ENCODE peak calls at places on chromosomes 1 and 21, in five cellular contexts. One of them, this sample, is unnamed.

GRCh38 chr21:23799376-23799775 is 1807.9 kb downstream of the MRPL39 start:
- DNase-seq in T-helper 2 cell: no peak
- DNase-seq in pons: no peak
- DNase-seq in cardiac fibroblast: no peak
- DNase-seq in globus pallidus: no peak
- DNase-seq in this sample: no peak

GRCh38 chr1:186735463-186735862 is 55.2 kb upstream of the PTGS2 start:
- DNase-seq in T-helper 2 cell: no peak
- DNase-seq in pons: no peak
- DNase-seq in cardiac fibroblast: no peak
- DNase-seq in globus pallidus: no peak
- DNase-seq in this sample: no peak

GRCh38 chr1:79614762-79615161 is 608.2 kb upstream of the ADGRL4 start:
- DNase-seq in T-helper 2 cell: no peak
- DNase-seq in pons: no peak
- DNase-seq in cardiac fibroblast: peak; percentile 12
- DNase-seq in globus pallidus: no peak
- DNase-seq in this sample: no peak

GRCh38 chr1:245718951-245719350 is 564.2 kb downstream of the KIF26B start:
- DNase-seq in T-helper 2 cell: no peak
- DNase-seq in pons: no peak
- DNase-seq in cardiac fibroblast: no peak
- DNase-seq in globus pallidus: no peak
- DNase-seq in this sample: no peak

GRCh38 chr1:46533179-46533864 is 18.1 kb downstream of the KNCN start:
- DNase-seq in T-helper 2 cell: peak; percentile 75
- DNase-seq in pons: no peak
- DNase-seq in cardiac fibroblast: peak; percentile 56
- DNase-seq in globus pallidus: peak; percentile 19
- DNase-seq in this sample: no peak

GRCh38 chr1:167651161-167651693 is 21.2 kb downstream of the RCSD1 start:
- DNase-seq in T-helper 2 cell: no peak
- DNase-seq in pons: no peak
- DNase-seq in cardiac fibroblast: no peak
- DNase-seq in globus pallidus: no peak
- DNase-seq in this sample: no peak

GRCh38 chr1:236888903-236889302 is 93.8 kb downstream of the MTR start:
- DNase-seq in T-helper 2 cell: no peak
- DNase-seq in pons: no peak
- DNase-seq in cardiac fibroblast: peak; percentile 22
- DNase-seq in globus pallidus: no peak
- DNase-seq in this sample: no peak

GRCh38 chr1:218027152-218027551 is 257.9 kb upstream of the RRP15 start:
- DNase-seq in T-helper 2 cell: no peak
- DNase-seq in pons: no peak
- DNase-seq in cardiac fibroblast: no peak
- DNase-seq in globus pallidus: no peak
- DNase-seq in this sample: no peak

GRCh38 chr21:14251336-14251735 is 35.4 kb downstream of the RBM11 start:
- DNase-seq in T-helper 2 cell: no peak
- DNase-seq in pons: peak; percentile 72
- DNase-seq in cardiac fibroblast: no peak
- DNase-seq in globus pallidus: peak; percentile 30
- DNase-seq in this sample: no peak

GRCh38 chr1:156821801-156822200 is 5.2 kb upstream of the SH2D2A start:
- DNase-seq in T-helper 2 cell: peak; percentile 66
- DNase-seq in pons: no peak
- DNase-seq in cardiac fibroblast: peak; percentile 39
- DNase-seq in globus pallidus: no peak
- DNase-seq in this sample: no peak

GRCh38 chr1:86988835-86989234 is 74.4 kb downstream of the HS2ST1 start:
- DNase-seq in T-helper 2 cell: no peak
- DNase-seq in pons: no peak
- DNase-seq in cardiac fibroblast: no peak
- DNase-seq in globus pallidus: no peak
- DNase-seq in this sample: no peak

GRCh38 chr1:81313289-81313688 is 487.4 kb upstream of the ADGRL2 start:
- DNase-seq in T-helper 2 cell: no peak
- DNase-seq in pons: no peak
- DNase-seq in cardiac fibroblast: no peak
- DNase-seq in globus pallidus: no peak
- DNase-seq in this sample: no peak

GRCh38 chr1:4331371-4332163 is 322.8 kb upstream of the AJAP1 start:
- DNase-seq in T-helper 2 cell: no peak
- DNase-seq in pons: no peak
- DNase-seq in cardiac fibroblast: no peak
- DNase-seq in globus pallidus: no peak
- DNase-seq in this sample: no peak

GRCh38 chr1:85578321-85579295 is 2.0 kb upstream of the CCN1 start:
- DNase-seq in T-helper 2 cell: no peak
- DNase-seq in pons: no peak
- DNase-seq in cardiac fibroblast: peak; percentile 98
- DNase-seq in globus pallidus: no peak
- DNase-seq in this sample: no peak

GRCh38 chr1:182484531-182485257 is 34.7 kb downstream of the RGSL1 start:
- DNase-seq in T-helper 2 cell: peak; percentile 13
- DNase-seq in pons: no peak
- DNase-seq in cardiac fibroblast: no peak
- DNase-seq in globus pallidus: no peak
- DNase-seq in this sample: peak; percentile 62

GRCh38 chr1:13947658-13948057 is 247.7 kb downstream of the PRDM2 start:
- DNase-seq in T-helper 2 cell: no peak
- DNase-seq in pons: no peak
- DNase-seq in cardiac fibroblast: no peak
- DNase-seq in globus pallidus: no peak
- DNase-seq in this sample: no peak

GRCh38 chr1:96306809-96307208 is 414.8 kb upstream of the PTBP2 start:
- DNase-seq in T-helper 2 cell: no peak
- DNase-seq in pons: no peak
- DNase-seq in cardiac fibroblast: peak; percentile 58
- DNase-seq in globus pallidus: no peak
- DNase-seq in this sample: no peak

GRCh38 chr21:35565204-35565611 is 495.1 kb downstream of the SETD4 start:
- DNase-seq in T-helper 2 cell: no peak
- DNase-seq in pons: no peak
- DNase-seq in cardiac fibroblast: peak; percentile 88
- DNase-seq in globus pallidus: no peak
- DNase-seq in this sample: no peak

GRCh38 chr21:36429672-36430546 is 44.7 kb downstream of the CHAF1B start:
- DNase-seq in T-helper 2 cell: peak; percentile 81
- DNase-seq in pons: peak; percentile 35
- DNase-seq in cardiac fibroblast: peak; percentile 96
- DNase-seq in globus pallidus: no peak
- DNase-seq in this sample: peak; percentile 75